ENCODE peak calls at places on chromosomes 3 and 15, in four cellular contexts. H is neuronal stem cell, W is astrocyte, U is IMR-90. J is an unnamed sample.

GRCh38 chr3:132445812-132446211 is 28.5 kb downstream of the DNAJC13 start:
- DNase-seq in H (no peak), W (no peak), U (peak; percentile 61), J (peak; percentile 25)

GRCh38 chr3:40720351-40720750 is 195.6 kb downstream of the ZNF621 start:
- DNase-seq in W (no peak), H (no peak), U (no peak), J (no peak)

GRCh38 chr3:27185231-27185989 is 183.8 kb downstream of the NEK10 start:
- DNase-seq in W (no peak), H (no peak), U (no peak), J (no peak)

GRCh38 chr3:56421205-56421604 is 47.1 kb downstream of the ERC2 start:
- DNase-seq in W (peak; percentile 1), H (no peak), U (no peak), J (peak; percentile 7)

GRCh38 chr3:17631617-17632016 is 110.8 kb downstream of the TBC1D5 start:
- DNase-seq in W (no peak), U (no peak), H (no peak), J (no peak)

GRCh38 chr3:30548605-30549004 is 57.8 kb upstream of the TGFBR2 start:
- DNase-seq in W (no peak), H (no peak), U (no peak), J (no peak)

GRCh38 chr3:194732617-194733016 is 46.9 kb downstream of the FAM43A start:
- DNase-seq in W (no peak), H (no peak), U (no peak), J (no peak)

GRCh38 chr15:39140060-39140604 is 440.7 kb upstream of the THBS1 start:
- DNase-seq in W (peak; percentile 97), H (no peak), U (peak; percentile 98), J (peak; percentile 98)

GRCh38 chr3:159870723-159871122 is 117.9 kb upstream of the IL12A start:
- DNase-seq in U (no peak), H (no peak), W (no peak), J (no peak)

GRCh38 chr15:42457445-42458442 is 33.2 kb downstream of the ZNF106 start:
- DNase-seq in W (peak; percentile 95), U (peak; percentile 94), H (peak; percentile 80), J (peak; percentile 93)

GRCh38 chr3:157098823-157099185 is 61.1 kb downstream of the CCNL1 start:
- DNase-seq in H (no peak), U (peak; percentile 71), W (peak; percentile 72), J (peak; percentile 74)

DNA sequence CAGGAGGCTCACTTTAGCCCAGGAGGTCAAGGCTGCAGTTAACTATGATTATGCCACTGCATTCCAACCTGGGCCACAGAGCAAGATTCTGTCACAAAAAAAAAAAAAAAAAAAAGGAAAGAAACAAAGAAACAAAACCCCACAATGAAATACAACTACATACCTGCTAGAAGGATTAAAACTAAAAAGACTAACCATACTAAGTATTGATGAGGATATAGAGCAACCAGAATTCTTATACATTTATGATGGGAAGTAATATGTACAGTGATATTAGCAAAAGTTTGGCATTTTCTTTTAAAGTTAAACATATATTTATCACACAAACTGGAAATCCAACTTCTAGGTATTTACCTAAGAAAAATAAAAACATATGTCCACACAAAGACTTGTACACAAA is 40.2 kb upstream of the FOXB1 start:
- DNase-seq in W (no peak), H (no peak), U (no peak), J (no peak)
- H3K9me3 ChIP-seq in W (peaks cover 2% of the 10 kb centered on the region), H (peaks cover 25% of the 10 kb centered on the region), U (peaks cover 2% of the 10 kb centered on the region), J (no peaks in the 10 kb centered on the region)

DNA sequence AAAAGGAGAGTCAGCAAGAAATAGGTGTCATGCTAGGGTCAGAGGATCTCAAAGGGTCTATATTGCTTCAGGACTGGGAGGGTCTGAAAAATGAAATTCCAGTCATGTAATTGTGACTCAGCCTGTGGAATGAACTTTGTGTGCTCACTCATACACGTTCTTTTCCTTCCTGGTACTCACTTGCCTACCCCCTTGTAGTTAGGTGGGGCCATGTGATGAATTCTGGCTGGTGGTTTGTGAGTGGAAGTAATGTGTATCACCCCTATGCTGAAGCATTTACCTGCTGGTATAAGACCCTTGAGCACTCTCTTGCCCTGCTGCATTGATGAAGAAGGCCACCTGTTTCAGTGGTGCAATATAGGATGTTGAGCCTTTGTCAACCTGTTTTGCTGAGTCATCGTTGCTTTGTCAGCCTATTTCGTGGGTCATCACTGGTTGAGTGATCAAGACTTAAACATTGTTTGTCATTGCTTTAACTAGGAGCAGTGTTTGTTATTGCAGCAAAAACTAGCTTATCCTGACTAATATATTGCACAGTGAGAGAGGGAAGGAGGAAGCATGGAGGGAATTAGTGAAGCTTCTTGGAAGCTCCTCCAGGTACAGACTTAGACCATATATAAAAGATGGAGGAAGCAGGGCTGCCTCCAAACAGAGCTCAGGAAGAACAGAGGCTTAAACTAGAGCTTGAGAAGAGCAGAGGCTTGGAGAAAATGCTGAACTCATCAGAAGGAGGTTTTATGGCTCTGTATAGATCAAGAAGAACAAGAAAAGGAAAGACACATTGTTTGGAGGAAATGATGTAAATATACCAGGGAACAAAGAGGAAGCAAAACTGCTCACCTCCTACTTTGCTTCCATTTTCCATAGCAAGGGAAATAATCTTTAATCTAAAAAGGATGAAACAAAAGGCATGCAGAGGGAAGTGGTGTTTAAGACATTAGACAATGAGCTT is 29.0 kb downstream of the TLNRD1 start:
- DNase-seq in U (peak; percentile 31), W (peak; percentile 18), H (no peak), J (peak; percentile 34)
- H3K4me2 ChIP-seq in U (no peak overlapping the region), W (no peak overlapping the region), H (no peak overlapping the region), J (no peak overlapping the region)

GRCh38 chr15:49387471-49387870 is 35.6 kb upstream of the FGF7 start:
- DNase-seq in H (no peak), W (no peak), U (no peak), J (no peak)

GRCh38 chr15:49380912-49381311 is 42.1 kb upstream of the FGF7 start:
- DNase-seq in W (no peak), H (peak; percentile 4), U (peak; percentile 1), J (no peak)

GRCh38 chr15:49379996-49380395 is 43.0 kb upstream of the FGF7 start:
- DNase-seq in H (no peak), W (no peak), U (no peak), J (no peak)

GRCh38 chr15:49382394-49382793 is 40.6 kb upstream of the FGF7 start:
- DNase-seq in H (no peak), U (no peak), W (no peak), J (no peak)

GRCh38 chr15:49383266-49383665 is 39.8 kb upstream of the FGF7 start:
- DNase-seq in U (peak; percentile 75), H (no peak), W (no peak), J (peak; percentile 88)
- H3K27ac ChIP-seq in U (peak overlapping the region; percentile 46), H (no peak overlapping the region), W (no peak overlapping the region), J (no peak overlapping the region)

DNA sequence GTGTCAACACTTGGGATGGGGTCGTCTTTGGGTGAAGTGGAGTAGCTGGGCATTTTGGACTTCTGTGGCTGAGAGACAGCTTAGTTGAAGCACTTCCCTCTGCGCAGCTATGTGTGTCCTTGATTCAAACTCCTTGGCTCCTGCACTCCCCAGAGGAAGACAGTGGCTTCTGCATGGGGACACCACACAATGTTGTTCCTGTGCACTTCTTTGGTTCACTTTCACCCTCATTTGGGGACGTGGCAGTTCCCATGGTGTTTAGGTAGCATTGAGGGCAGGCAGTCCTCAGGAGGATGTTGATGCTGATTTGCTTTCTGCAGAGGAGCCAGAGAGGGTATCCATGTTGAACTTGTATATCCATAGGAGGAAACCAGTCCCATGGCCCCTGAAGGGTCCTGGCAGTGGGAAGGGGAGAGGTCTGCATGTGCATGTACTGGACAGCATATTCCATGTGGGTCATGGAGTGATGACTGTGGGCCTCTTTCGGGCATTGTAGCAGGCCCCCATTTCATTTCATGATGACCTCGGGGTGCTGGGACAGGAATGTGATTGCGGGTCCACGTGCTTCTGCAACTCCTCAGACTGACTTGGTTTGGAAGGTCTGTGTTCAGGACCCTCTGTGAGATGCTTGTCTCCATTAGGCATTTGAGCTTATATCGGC is 135.4 kb downstream of the SNRPN start:
- DNase-seq in W (no peak), H (no peak), U (no peak), J (no peak)
- H3K9me3 ChIP-seq in W (peaks cover 28% of the 10 kb centered on the region), H (peaks cover 84% of the 10 kb centered on the region), U (peaks cover 62% of the 10 kb centered on the region), J (peaks cover 2% of the 10 kb centered on the region)

J was measured in fibroblast of lung.